ENCODE peak calls at places on chromosomes 16 and 17, in nine cellular contexts. Y is body of pancreas, K is thoracic aorta, O is tibial nerve, D is prostate gland, H is PC-3, A is ascending aorta, R is heart right ventricle, W is colonic mucosa. C is an unnamed sample.

GRCh38 chr16:4944333-4945281 is 7.7 kb upstream of the PPL start:
- DNase-seq in Y (peak; percentile 97), K (peak; percentile 89), O (peak; percentile 87), D (peak; percentile 86), H (peak; percentile 93), A (peak; percentile 97), R (peak; percentile 80), W (peak; percentile 87), C (peak; percentile 98)

GRCh38 chr16:78762222-78762621 is 662.8 kb downstream of the WWOX start:
- DNase-seq in Y (no peak), K (no peak), O (no peak), D (no peak), H (no peak), A (no peak), R (no peak), W (no peak), C (no peak)

GRCh38 chr17:48194097-48194550 is 86.6 kb downstream of the SNX11 start:
- DNase-seq in Y (no peak), K (no peak), O (no peak), D (no peak), H (peak; percentile 97), A (no peak), R (no peak), W (no peak), C (no peak)

GRCh38 chr16:53433930-53434435 is 288 bp upstream of the RBL2 start:
- DNase-seq in Y (no peak), K (no peak), O (peak; percentile 59), D (no peak), H (peak; percentile 68), A (no peak), R (peak; percentile 87), W (no peak), C (peak; percentile 87)

GRCh38 chr17:50265690-50266306 is 8.5 kb upstream of the TMEM92 start:
- DNase-seq in Y (no peak), K (no peak), O (no peak), D (no peak), H (no peak), A (peak; percentile 38), R (no peak), W (peak; percentile 19), C (no peak)

GRCh38 chr17:3282901-3283300 is 15.3 kb downstream of the OR3A1 start:
- DNase-seq in Y (no peak), K (no peak), O (no peak), D (no peak), H (peak; percentile 60), A (no peak), R (no peak), W (no peak), C (no peak)

GRCh38 chr17:19464033-19465026 is 53.3 kb downstream of the RNF112 start:
- DNase-seq in Y (no peak), K (no peak), O (peak; percentile 53), D (no peak), H (no peak), A (peak; percentile 61), R (no peak), W (no peak), C (no peak)

GRCh38 chr16:72502654-72503005 is 330.7 kb upstream of the PMFBP1 start:
- DNase-seq in Y (no peak), K (no peak), O (no peak), D (no peak), H (no peak), A (no peak), R (no peak), W (no peak), C (no peak)

GRCh38 chr17:42010898-42011516 is 6.2 kb downstream of the DNAJC7 start:
- DNase-seq in Y (no peak), K (no peak), O (no peak), D (no peak), H (peak; percentile 23), A (no peak), R (no peak), W (no peak), C (no peak)

GRCh38 chr17:2706911-2707510 is 4.6 kb downstream of the CLUH start:
- DNase-seq in Y (no peak), K (no peak), O (no peak), D (no peak), H (no peak), A (no peak), R (no peak), W (no peak), C (no peak)

GRCh38 chr17:76395980-76396379 is 11.6 kb downstream of the SPHK1 start:
- DNase-seq in Y (no peak), K (no peak), O (no peak), D (no peak), H (peak; percentile 43), A (no peak), R (no peak), W (no peak), C (no peak)

GRCh38 chr17:39607851-39608130 is at the start of gene NEUROD2:
- DNase-seq in Y (no peak), K (no peak), O (no peak), D (no peak), H (no peak), A (no peak), R (no peak), W (no peak), C (no peak)

GRCh38 chr16:81483970-81484595 is 39.5 kb downstream of the CMIP start:
- DNase-seq in Y (no peak), K (no peak), O (no peak), D (no peak), H (no peak), A (no peak), R (no peak), W (no peak), C (no peak)

GRCh38 chr17:38551121-38551520 is 54.6 kb downstream of the SRCIN1 start:
- DNase-seq in Y (no peak), K (no peak), O (no peak), D (no peak), H (no peak), A (no peak), R (no peak), W (no peak), C (no peak)

GRCh38 chr17:35460354-35460851 is 11.8 kb upstream of the SLFN13 start:
- DNase-seq in Y (peak; percentile 79), K (no peak), O (no peak), D (peak; percentile 39), H (peak; percentile 76), A (peak; percentile 65), R (peak; percentile 13), W (peak; percentile 82), C (peak; percentile 90)

DNA sequence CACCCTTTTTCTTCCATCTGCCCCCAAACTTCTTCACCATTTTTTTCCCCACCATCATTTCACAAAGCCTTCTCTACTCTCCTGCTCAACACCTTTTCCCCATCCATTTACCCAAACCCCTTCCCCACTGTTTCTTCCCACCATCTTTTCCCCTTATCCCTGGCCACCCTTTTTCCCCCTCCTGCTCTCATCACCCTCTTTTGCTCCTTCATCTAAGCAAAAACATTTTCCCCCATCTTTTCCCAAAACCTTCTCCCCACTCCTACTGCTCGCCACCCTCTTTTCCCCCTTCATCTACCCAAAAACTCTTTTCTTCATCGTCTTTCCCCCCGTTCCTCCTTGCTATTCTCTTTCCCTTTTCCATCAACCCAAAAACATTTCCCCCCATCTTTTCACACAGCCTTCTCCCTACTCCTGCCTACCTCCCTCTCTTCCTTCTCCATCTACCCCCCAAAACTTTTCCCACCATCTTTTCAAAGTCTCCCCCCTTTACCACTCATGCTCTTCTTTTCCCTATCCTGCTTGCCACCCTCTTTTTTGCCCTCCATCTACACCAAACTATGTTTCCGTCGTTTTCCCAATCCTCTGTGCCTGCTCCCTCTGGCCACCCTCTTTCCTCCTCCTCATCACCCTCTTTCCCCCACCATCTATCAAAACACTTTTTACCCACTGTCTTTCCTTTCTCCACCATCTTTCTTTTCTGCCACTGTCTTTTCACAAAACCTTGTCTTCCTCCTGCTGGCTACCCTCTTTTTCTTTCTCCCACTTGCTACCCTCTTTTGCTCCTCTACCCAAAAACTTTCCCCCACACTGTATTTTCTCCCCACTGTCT is 205.8 kb upstream of the WSB1 start:
- DNase-seq in Y (no peak), K (no peak), O (no peak), D (no peak), H (no peak), A (no peak), R (no peak), W (no peak), C (no peak)
- H3K9me3 ChIP-seq in Y (no peaks in the 10 kb centered on the region), K (no peaks in the 10 kb centered on the region), O (no peaks in the 10 kb centered on the region), D (no peaks in the 10 kb centered on the region), H (no peaks in the 10 kb centered on the region), A (no peaks in the 10 kb centered on the region), R (no peaks in the 10 kb centered on the region), W (no peaks in the 10 kb centered on the region), C (no peaks in the 10 kb centered on the region)

GRCh38 chr16:3400446-3400778 is 392 bp downstream of the ZSCAN32 start:
- DNase-seq in Y (no peak), K (no peak), O (no peak), D (no peak), H (no peak), A (no peak), R (no peak), W (no peak), C (no peak)

GRCh38 chr16:3400779-3401688 is at the start of the genes ZNF174 and ZSCAN32:
- DNase-seq in Y (peak; percentile 99), K (peak; percentile 96), O (peak; percentile 99), D (peak; percentile 99), H (peak; percentile 97), A (peak; percentile 99), R (peak; percentile 99), W (peak; percentile 99), C (peak; percentile 99)

GRCh38 chr16:3401719-3402397 is 843 bp downstream of the ZNF174 start:
- DNase-seq in Y (no peak), K (no peak), O (no peak), D (no peak), H (peak; percentile 7), A (no peak), R (no peak), W (no peak), C (no peak)
- H3K9me3 ChIP-seq in Y (no peaks in the 10 kb centered on the region), K (peaks cover 17% of the 10 kb centered on the region), O (no peaks in the 10 kb centered on the region), D (no peaks in the 10 kb centered on the region), H (no peaks in the 10 kb centered on the region), A (peaks cover 52% of the 10 kb centered on the region), R (no peaks in the 10 kb centered on the region), W (no peaks in the 10 kb centered on the region), C (no peaks in the 10 kb centered on the region)

DNA sequence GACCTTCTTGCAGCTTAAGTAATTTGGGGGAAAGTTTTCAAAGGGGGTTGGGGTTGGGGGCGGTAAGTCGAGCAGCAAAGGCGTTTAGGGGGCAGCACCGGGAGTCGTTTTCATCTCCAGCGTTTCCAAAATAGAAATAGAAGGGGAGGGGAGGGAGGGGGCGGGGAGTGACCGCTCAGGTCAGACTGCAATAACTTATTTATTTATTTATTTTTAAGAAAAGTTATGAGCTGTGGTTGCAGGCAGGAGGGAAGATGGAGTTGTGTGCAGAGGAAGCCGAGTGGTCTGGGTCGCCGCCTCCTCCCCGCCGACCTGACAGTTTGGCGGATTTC is 1.5 kb downstream of the SOX9 start:
- DNase-seq in Y (no peak), K (no peak), O (no peak), D (no peak), H (no peak), A (no peak), R (no peak), W (no peak), C (no peak)
- H3K9me3 ChIP-seq in Y (no peaks in the 10 kb centered on the region), K (no peaks in the 10 kb centered on the region), O (no peaks in the 10 kb centered on the region), D (no peaks in the 10 kb centered on the region), H (no peaks in the 10 kb centered on the region), A (no peaks in the 10 kb centered on the region), R (no peaks in the 10 kb centered on the region), W (no peaks in the 10 kb centered on the region), C (no peaks in the 10 kb centered on the region)

DNA sequence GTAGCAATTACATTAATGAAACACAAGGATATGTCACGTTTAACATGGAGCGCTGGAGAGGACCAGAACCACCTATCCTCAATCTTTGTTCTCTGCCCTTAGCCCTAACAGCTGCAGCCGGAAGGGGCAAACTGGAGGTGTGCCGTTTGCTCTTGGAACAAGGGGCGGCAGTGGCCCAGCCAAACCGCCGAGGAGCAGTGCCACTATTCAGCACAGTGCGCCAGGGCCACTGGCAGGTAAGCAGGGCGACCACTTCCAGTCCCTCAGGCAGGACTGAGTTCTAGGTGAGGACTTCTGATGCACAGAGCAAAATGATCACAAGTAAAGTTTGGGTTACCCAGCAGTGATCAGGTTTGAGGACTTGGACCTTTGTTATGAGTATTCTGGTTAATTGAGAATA is 41.1 kb downstream of the CYB561 start:
- DNase-seq in Y (no peak), K (no peak), O (no peak), D (no peak), H (no peak), A (no peak), R (no peak), W (no peak), C (no peak)
- H3K9me3 ChIP-seq in Y (no peaks in the 10 kb centered on the region), K (no peaks in the 10 kb centered on the region), O (no peaks in the 10 kb centered on the region), D (no peaks in the 10 kb centered on the region), H (no peaks in the 10 kb centered on the region), A (no peaks in the 10 kb centered on the region), R (no peaks in the 10 kb centered on the region), W (no peaks in the 10 kb centered on the region), C (no peaks in the 10 kb centered on the region)